ENCODE peak calls at places on chromosomes 7 and 10, in five cellular contexts. One of them, this sample, is unnamed. For H3K4me1, the result is how much of the 10 kb centered on the place peaks cover.

GRCh38 chr10:130708465-130708864 is 572.3 kb downstream of the GLRX3 start:
- DNase-seq in transverse colon: no peak
- DNase-seq in left ventricle myocardium inferior: no peak
- DNase-seq in HAP-1: no peak
- DNase-seq in testis: no peak
- DNase-seq in this sample: no peak

GRCh38 chr7:122884186-122884585 is 2.1 kb downstream of the CADPS2 start:
- DNase-seq in transverse colon: no peak
- DNase-seq in HAP-1: no peak
- DNase-seq in left ventricle myocardium inferior: no peak
- DNase-seq in testis: no peak
- DNase-seq in this sample: no peak

GRCh38 chr10:130194194-130194990 is 58.2 kb downstream of the GLRX3 start:
- DNase-seq in transverse colon: no peak
- DNase-seq in testis: no peak
- DNase-seq in HAP-1: no peak
- DNase-seq in left ventricle myocardium inferior: no peak
- DNase-seq in this sample: no peak

GRCh38 chr10:124091646-124092269 is 1.6 kb downstream of the CHST15 start:
- DNase-seq in testis: peak
- DNase-seq in left ventricle myocardium inferior: peak
- DNase-seq in transverse colon: peak
- DNase-seq in HAP-1: no peak
- DNase-seq in this sample: no peak

GRCh38 chr7:131688738-131689661 is 132.6 kb upstream of the PODXL start:
- DNase-seq in HAP-1: peak
- DNase-seq in transverse colon: peak
- DNase-seq in left ventricle myocardium inferior: peak
- DNase-seq in testis: peak
- DNase-seq in this sample: peak

GRCh38 chr10:131199646-131200045 is 111.9 kb downstream of the TCERG1L start:
- DNase-seq in left ventricle myocardium inferior: no peak
- DNase-seq in transverse colon: no peak
- DNase-seq in HAP-1: no peak
- DNase-seq in testis: no peak
- DNase-seq in this sample: no peak

GRCh38 chr10:6054884-6055283 is 7.3 kb downstream of the IL2RA start:
- DNase-seq in HAP-1: no peak
- DNase-seq in transverse colon: no peak
- DNase-seq in left ventricle myocardium inferior: no peak
- DNase-seq in testis: no peak
- DNase-seq in this sample: no peak

GRCh38 chr7:40471891-40472290 is 337.1 kb downstream of the SUGCT start:
- DNase-seq in HAP-1: no peak
- DNase-seq in transverse colon: no peak
- DNase-seq in left ventricle myocardium inferior: no peak
- DNase-seq in testis: no peak
- DNase-seq in this sample: peak

GRCh38 chr10:5550621-5551530 is 26.1 kb downstream of the CALML3 start:
- DNase-seq in left ventricle myocardium inferior: peak
- DNase-seq in testis: no peak
- DNase-seq in transverse colon: no peak
- DNase-seq in HAP-1: no peak
- DNase-seq in this sample: no peak

GRCh38 chr7:5692112-5692844 is 89.2 kb downstream of the RNF216 start:
- DNase-seq in left ventricle myocardium inferior: peak
- DNase-seq in HAP-1: no peak
- DNase-seq in testis: peak
- DNase-seq in transverse colon: peak
- DNase-seq in this sample: peak

GRCh38 chr10:99532687-99533495 is at the start of gene NKX2-3:
- DNase-seq in transverse colon: peak
- DNase-seq in testis: peak
- DNase-seq in HAP-1: peak
- DNase-seq in left ventricle myocardium inferior: peak
- DNase-seq in this sample: peak

GRCh38 chr7:130886438-130887135 is 152.6 kb upstream of the KLF14 start:
- DNase-seq in transverse colon: no peak
- DNase-seq in HAP-1: no peak
- DNase-seq in left ventricle myocardium inferior: no peak
- DNase-seq in testis: no peak
- DNase-seq in this sample: no peak

GRCh38 chr10:48493083-48493871 is 111.6 kb downstream of the ARHGAP22 start:
- DNase-seq in HAP-1: no peak
- DNase-seq in left ventricle myocardium inferior: peak
- DNase-seq in testis: no peak
- DNase-seq in transverse colon: no peak
- DNase-seq in this sample: no peak

GRCh38 chr10:43938810-43939209 is 290.1 kb upstream of the ZNF32 start:
- DNase-seq in HAP-1: no peak
- DNase-seq in testis: no peak
- DNase-seq in left ventricle myocardium inferior: no peak
- DNase-seq in transverse colon: no peak
- DNase-seq in this sample: no peak
- H3K4me1 ChIP-seq in HAP-1: under half
- H3K4me1 ChIP-seq in testis: under half
- H3K4me1 ChIP-seq in left ventricle myocardium inferior: under half
- H3K4me1 ChIP-seq in transverse colon: under half
- H3K4me1 ChIP-seq in this sample: under half

GRCh38 chr7:23418046-23418445 is 52.2 kb downstream of the IGF2BP3 start:
- DNase-seq in HAP-1: peak
- DNase-seq in transverse colon: no peak
- DNase-seq in testis: no peak
- DNase-seq in left ventricle myocardium inferior: no peak
- DNase-seq in this sample: peak

GRCh38 chr7:23419160-23419559 is 51.1 kb downstream of the IGF2BP3 start:
- DNase-seq in HAP-1: no peak
- DNase-seq in left ventricle myocardium inferior: no peak
- DNase-seq in transverse colon: no peak
- DNase-seq in testis: no peak
- DNase-seq in this sample: no peak

GRCh38 chr7:23410446-23411183 is 59.7 kb downstream of the IGF2BP3 start:
- DNase-seq in HAP-1: no peak
- DNase-seq in left ventricle myocardium inferior: no peak
- DNase-seq in transverse colon: no peak
- DNase-seq in testis: no peak
- DNase-seq in this sample: no peak

GRCh38 chr7:23419845-23420244 is 50.4 kb downstream of the IGF2BP3 start:
- DNase-seq in transverse colon: no peak
- DNase-seq in testis: no peak
- DNase-seq in left ventricle myocardium inferior: no peak
- DNase-seq in HAP-1: no peak
- DNase-seq in this sample: no peak

GRCh38 chr7:23415198-23415597 is 55.1 kb downstream of the IGF2BP3 start:
- DNase-seq in testis: no peak
- DNase-seq in left ventricle myocardium inferior: no peak
- DNase-seq in transverse colon: no peak
- DNase-seq in HAP-1: no peak
- DNase-seq in this sample: no peak
- H3K4me1 ChIP-seq in testis: under half
- H3K4me1 ChIP-seq in left ventricle myocardium inferior: under half
- H3K4me1 ChIP-seq in transverse colon: under half
- H3K4me1 ChIP-seq in HAP-1: under half
- H3K4me1 ChIP-seq in this sample: under half

DNA sequence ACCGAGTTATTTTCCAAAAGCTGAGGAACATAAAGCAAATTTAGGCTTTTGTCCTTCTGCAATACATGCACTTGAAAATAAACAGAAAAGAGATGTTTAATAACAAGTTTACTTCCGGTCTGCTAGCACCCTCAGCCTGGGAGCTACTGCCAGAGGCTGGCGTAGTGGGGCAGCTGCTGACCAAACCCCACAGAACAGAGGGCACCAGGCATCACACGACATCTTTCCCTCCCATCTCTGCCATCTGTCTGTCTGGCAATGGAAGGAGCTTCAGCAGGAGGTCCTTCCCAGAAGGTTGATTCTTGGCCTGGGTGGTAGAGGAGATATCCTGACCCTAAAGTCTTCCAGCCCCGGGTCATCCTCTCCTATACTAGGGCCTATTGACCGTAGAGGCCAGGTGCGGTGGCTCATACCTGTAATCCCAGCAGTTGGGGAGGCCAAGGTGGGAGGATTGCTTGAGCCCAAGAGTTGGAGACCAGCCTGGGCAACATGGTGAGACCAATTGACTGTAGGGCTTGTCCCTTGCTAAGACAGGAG is 47.8 kb downstream of the CHST3 start:
- DNase-seq in transverse colon: no peak
- DNase-seq in testis: no peak
- DNase-seq in left ventricle myocardium inferior: no peak
- DNase-seq in HAP-1: no peak
- DNase-seq in this sample: no peak
- H3K4me1 ChIP-seq in transverse colon: under half
- H3K4me1 ChIP-seq in testis: half or more
- H3K4me1 ChIP-seq in left ventricle myocardium inferior: half or more
- H3K4me1 ChIP-seq in HAP-1: under half
- H3K4me1 ChIP-seq in this sample: under half

DNA sequence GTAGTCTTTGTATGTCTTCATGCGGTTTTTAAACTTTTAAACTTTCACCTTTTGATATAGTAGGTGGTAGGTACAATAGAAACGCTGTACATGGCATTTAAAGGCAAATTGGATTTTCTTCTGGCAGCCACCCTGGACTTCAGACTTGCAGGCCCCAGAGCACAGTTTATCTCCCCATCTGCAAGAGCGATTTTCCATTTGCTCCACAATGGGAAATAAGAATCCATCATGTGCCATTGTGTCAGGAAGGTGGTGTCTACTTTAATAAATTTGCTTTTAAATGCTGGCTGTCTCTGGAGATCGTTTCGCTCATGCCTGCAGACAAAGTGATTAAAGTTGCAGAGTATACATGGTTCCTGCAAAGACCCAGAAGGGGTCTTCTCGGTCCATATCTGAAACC is 38.9 kb downstream of the UNC5B start:
- DNase-seq in left ventricle myocardium inferior: no peak
- DNase-seq in testis: no peak
- DNase-seq in HAP-1: peak
- DNase-seq in transverse colon: no peak
- DNase-seq in this sample: no peak
- H3K4me1 ChIP-seq in left ventricle myocardium inferior: half or more
- H3K4me1 ChIP-seq in testis: under half
- H3K4me1 ChIP-seq in HAP-1: under half
- H3K4me1 ChIP-seq in transverse colon: half or more
- H3K4me1 ChIP-seq in this sample: under half

GRCh38 chr10:100835810-100836209 is 77.0 kb upstream of the SLF2 start:
- DNase-seq in transverse colon: no peak
- DNase-seq in left ventricle myocardium inferior: no peak
- DNase-seq in HAP-1: no peak
- DNase-seq in testis: no peak
- DNase-seq in this sample: no peak
- H3K4me1 ChIP-seq in transverse colon: under half
- H3K4me1 ChIP-seq in left ventricle myocardium inferior: under half
- H3K4me1 ChIP-seq in HAP-1: under half
- H3K4me1 ChIP-seq in testis: under half
- H3K4me1 ChIP-seq in this sample: under half

GRCh38 chr10:78211476-78212110 is 177.9 kb downstream of the RPS24 start:
- DNase-seq in testis: peak
- DNase-seq in left ventricle myocardium inferior: no peak
- DNase-seq in HAP-1: no peak
- DNase-seq in transverse colon: no peak
- DNase-seq in this sample: peak
- H3K4me1 ChIP-seq in testis: under half
- H3K4me1 ChIP-seq in left ventricle myocardium inferior: under half
- H3K4me1 ChIP-seq in HAP-1: under half
- H3K4me1 ChIP-seq in transverse colon: under half
- H3K4me1 ChIP-seq in this sample: under half

This sample was measured in A673.